ENCODE peak calls at places on chromosomes 3 and 15, in eight cellular contexts. One of them, this sample, is unnamed.

GRCh38 chr3:64186667-64187064 is 38.6 kb downstream of the PRICKLE2 start:
- DNase-seq in colonic mucosa: no peak
- DNase-seq in ACHN: no peak
- DNase-seq in cardiac fibroblast: no peak
- DNase-seq in HFFc6: no peak
- DNase-seq in cerebellum: no peak
- DNase-seq in foreskin fibroblast: no peak
- DNase-seq in HuH-7.5: no peak
- DNase-seq in this sample: no peak

GRCh38 chr3:16189201-16189600 is 14.7 kb downstream of the GALNT15 start:
- DNase-seq in colonic mucosa: no peak
- DNase-seq in ACHN: no peak
- DNase-seq in cardiac fibroblast: no peak
- DNase-seq in HFFc6: no peak
- DNase-seq in cerebellum: no peak
- DNase-seq in foreskin fibroblast: no peak
- DNase-seq in HuH-7.5: no peak
- DNase-seq in this sample: no peak

GRCh38 chr3:161548301-161548700 is 51.7 kb downstream of the OTOL1 start:
- DNase-seq in colonic mucosa: no peak
- DNase-seq in ACHN: no peak
- DNase-seq in cardiac fibroblast: peak; percentile 6
- DNase-seq in HFFc6: no peak
- DNase-seq in cerebellum: no peak
- DNase-seq in foreskin fibroblast: no peak
- DNase-seq in HuH-7.5: no peak
- DNase-seq in this sample: no peak

GRCh38 chr15:94305133-94305532 is 73.8 kb downstream of the MCTP2 start:
- DNase-seq in colonic mucosa: no peak
- DNase-seq in ACHN: no peak
- DNase-seq in cardiac fibroblast: no peak
- DNase-seq in HFFc6: no peak
- DNase-seq in cerebellum: no peak
- DNase-seq in foreskin fibroblast: no peak
- DNase-seq in HuH-7.5: no peak
- DNase-seq in this sample: no peak

GRCh38 chr3:53236112-53236841 is 19.5 kb downstream of the TKT start:
- DNase-seq in colonic mucosa: peak; percentile 62
- DNase-seq in ACHN: peak; percentile 76
- DNase-seq in cardiac fibroblast: peak; percentile 90
- DNase-seq in HFFc6: peak; percentile 85
- DNase-seq in cerebellum: peak; percentile 46
- DNase-seq in foreskin fibroblast: peak; percentile 91
- DNase-seq in HuH-7.5: no peak
- DNase-seq in this sample: peak; percentile 85

GRCh38 chr15:26382416-26383086 is 390.3 kb downstream of the GABRB3 start:
- DNase-seq in colonic mucosa: no peak
- DNase-seq in ACHN: no peak
- DNase-seq in cardiac fibroblast: no peak
- DNase-seq in HFFc6: no peak
- DNase-seq in cerebellum: no peak
- DNase-seq in foreskin fibroblast: no peak
- DNase-seq in HuH-7.5: no peak
- DNase-seq in this sample: no peak

GRCh38 chr3:188294823-188295487 is 141.0 kb downstream of the LPP start:
- DNase-seq in colonic mucosa: peak; percentile 41
- DNase-seq in ACHN: peak; percentile 85
- DNase-seq in cardiac fibroblast: peak; percentile 95
- DNase-seq in HFFc6: peak; percentile 95
- DNase-seq in cerebellum: no peak
- DNase-seq in foreskin fibroblast: peak; percentile 94
- DNase-seq in HuH-7.5: no peak
- DNase-seq in this sample: peak; percentile 74

GRCh38 chr15:36756707-36757106 is 177.3 kb downstream of the CDIN1 start:
- DNase-seq in colonic mucosa: no peak
- DNase-seq in ACHN: no peak
- DNase-seq in cardiac fibroblast: no peak
- DNase-seq in HFFc6: no peak
- DNase-seq in cerebellum: no peak
- DNase-seq in foreskin fibroblast: no peak
- DNase-seq in HuH-7.5: no peak
- DNase-seq in this sample: no peak

GRCh38 chr3:159322322-159322939 is 520.6 kb downstream of the MFSD1 start:
- DNase-seq in colonic mucosa: peak; percentile 21
- DNase-seq in ACHN: peak; percentile 18
- DNase-seq in cardiac fibroblast: peak; percentile 49
- DNase-seq in HFFc6: no peak
- DNase-seq in cerebellum: no peak
- DNase-seq in foreskin fibroblast: peak; percentile 52
- DNase-seq in HuH-7.5: peak; percentile 3
- DNase-seq in this sample: no peak

GRCh38 chr3:28590216-28590615 is 241.6 kb upstream of the AZI2 start:
- DNase-seq in colonic mucosa: no peak
- DNase-seq in ACHN: no peak
- DNase-seq in cardiac fibroblast: peak; percentile 10
- DNase-seq in HFFc6: no peak
- DNase-seq in cerebellum: no peak
- DNase-seq in foreskin fibroblast: peak; percentile 6
- DNase-seq in HuH-7.5: no peak
- DNase-seq in this sample: no peak

GRCh38 chr3:64329037-64329436 is 103.8 kb upstream of the PRICKLE2 start:
- DNase-seq in colonic mucosa: no peak
- DNase-seq in ACHN: peak; percentile 19
- DNase-seq in cardiac fibroblast: no peak
- DNase-seq in HFFc6: no peak
- DNase-seq in cerebellum: no peak
- DNase-seq in foreskin fibroblast: no peak
- DNase-seq in HuH-7.5: no peak
- DNase-seq in this sample: no peak

GRCh38 chr3:127671523-127672428 is 976 bp upstream of the ABTB1 start:
- DNase-seq in colonic mucosa: peak; percentile 30
- DNase-seq in ACHN: no peak
- DNase-seq in cardiac fibroblast: no peak
- DNase-seq in HFFc6: no peak
- DNase-seq in cerebellum: no peak
- DNase-seq in foreskin fibroblast: peak; percentile 43
- DNase-seq in HuH-7.5: no peak
- DNase-seq in this sample: no peak

GRCh38 chr3:732326-732928 is 360.4 kb upstream of the CNTN6 start:
- DNase-seq in colonic mucosa: no peak
- DNase-seq in ACHN: no peak
- DNase-seq in cardiac fibroblast: no peak
- DNase-seq in HFFc6: no peak
- DNase-seq in cerebellum: no peak
- DNase-seq in foreskin fibroblast: no peak
- DNase-seq in HuH-7.5: no peak
- DNase-seq in this sample: no peak

This sample was measured in mucosa of gallbladder.